ENCODE peak calls at places on chromosomes 11 and 22, in nine cellular contexts. C is stimulated activated CD4-positive, alpha-beta T cell treated with anti-CD3 and anti-CD28 coated beads, TNF-alpha, amount 100 ng/mL, for 1 hour; M is cardiac fibroblast; H is naive thymus-derived CD8-positive, alpha-beta T cell; X is chondrocyte; E is hippocampal formation; B is NCI-H748 treated with DMSO at 0.1 percent for 48 hours; K is Calu3; R is mucosa of descending colon. G is an unnamed sample.

GRCh38 chr11:125069796-125070195 is 6.7 kb downstream of the SLC37A2 start:
- DNase-seq in B (no peak), C (no peak), R (no peak), H (no peak), K (no peak), E (no peak), X (no peak), M (no peak), G (no peak)

GRCh38 chr11:63710476-63711217 is 29.3 kb downstream of the RTN3 start:
- DNase-seq in M (peak), B (no peak), R (no peak), X (no peak), H (no peak), E (no peak), C (no peak), K (no peak), G (no peak)

GRCh38 chr11:1299621-1300020 is 9.8 kb downstream of the TOLLIP start:
- DNase-seq in M (no peak), C (no peak), X (no peak), K (no peak), B (no peak), R (no peak), E (no peak), H (no peak), G (no peak)

GRCh38 chr11:120235024-120235628 is 4.8 kb upstream of the POU2F3 start:
- DNase-seq in B (peak), H (peak), K (peak), X (no peak), C (peak), E (no peak), M (peak), R (peak), G (peak)

GRCh38 chr22:46846154-46846831 is 83.8 kb downstream of the TBC1D22A start:
- DNase-seq in X (no peak), H (no peak), M (peak), E (no peak), K (no peak), C (no peak), B (no peak), R (no peak), G (no peak)

GRCh38 chr11:17637901-17638300 is 81.5 kb upstream of the MYOD1 start:
- DNase-seq in K (no peak), E (no peak), C (no peak), B (no peak), H (no peak), R (no peak), X (no peak), M (no peak), G (no peak)

GRCh38 chr11:116958246-116958645 is 120.8 kb upstream of the APOA1 start:
- DNase-seq in H (no peak), C (no peak), E (no peak), B (no peak), K (no peak), M (peak), X (no peak), R (no peak), G (no peak)

GRCh38 chr11:73866095-73866579 is 10.5 kb downstream of the COA4 start:
- DNase-seq in R (no peak), E (no peak), X (no peak), K (no peak), B (no peak), C (no peak), H (no peak), M (peak), G (no peak)

GRCh38 chr22:40247976-40248375 is 70.3 kb downstream of the TNRC6B start:
- DNase-seq in B (no peak), R (no peak), H (peak), E (no peak), C (no peak), X (no peak), M (no peak), K (no peak), G (no peak)

GRCh38 chr22:37633693-37634504 is 5.6 kb upstream of the SH3BP1 start:
- DNase-seq in M (peak), B (no peak), E (peak), K (no peak), H (peak), C (no peak), R (peak), X (no peak), G (no peak)

GRCh38 chr11:85180528-85180927 is 446.6 kb downstream of the DLG2 start:
- DNase-seq in C (no peak), K (no peak), M (no peak), H (no peak), E (no peak), X (no peak), B (no peak), R (no peak), G (no peak)

GRCh38 chr22:23066200-23067022 is 3.9 kb upstream of the GNAZ start:
- DNase-seq in X (peak), E (no peak), M (no peak), K (no peak), H (no peak), C (no peak), R (no peak), B (no peak), G (no peak)

GRCh38 chr22:20610243-20610686 is 102.9 kb downstream of the MED15 start:
- DNase-seq in K (no peak), B (no peak), C (no peak), M (no peak), H (no peak), R (no peak), E (no peak), X (peak), G (no peak)

GRCh38 chr11:32751381-32751780 is 43.1 kb downstream of the CCDC73 start:
- DNase-seq in C (no peak), M (no peak), H (no peak), B (no peak), E (no peak), K (no peak), X (peak), R (no peak), G (no peak)

GRCh38 chr22:22156716-22157499 is 87.7 kb upstream of the VPREB1 start:
- DNase-seq in K (peak), X (no peak), H (peak), B (peak), E (peak), C (no peak), M (peak), R (peak), G (peak)

GRCh38 chr11:105000167-105000566 is 22.8 kb downstream of the CASP5 start:
- DNase-seq in X (no peak), B (no peak), E (no peak), M (peak), R (no peak), H (no peak), C (no peak), K (peak), G (no peak)

GRCh38 chr11:45687836-45688235 is 22.4 kb upstream of the CHST1 start:
- DNase-seq in K (no peak), R (no peak), M (no peak), H (no peak), C (no peak), X (no peak), B (no peak), E (no peak), G (no peak)

GRCh38 chr11:6825333-6825744 is 20.1 kb upstream of the OR10A5 start:
- DNase-seq in R (no peak), B (peak), K (no peak), E (no peak), X (no peak), M (peak), C (no peak), H (no peak), G (no peak)

GRCh38 chr11:34002420-34002819 is 49.1 kb upstream of the CAPRIN1 start:
- DNase-seq in E (no peak), C (no peak), M (no peak), B (no peak), H (no peak), K (peak), R (peak), X (no peak), G (no peak)

GRCh38 chr11:123483058-123483457 is 53.0 kb downstream of the GRAMD1B start:
- DNase-seq in B (no peak), K (no peak), C (no peak), R (no peak), X (no peak), M (peak), E (no peak), H (no peak), G (no peak)

GRCh38 chr11:9613830-9614762 is 40.6 kb downstream of the WEE1 start:
- DNase-seq in H (peak), E (peak), R (peak), B (peak), X (peak), C (peak), K (peak), M (peak), G (no peak)

GRCh38 chr11:127864861-127865260 is 722.5 kb downstream of the ETS1 start:
- DNase-seq in C (no peak), M (no peak), B (no peak), H (no peak), E (no peak), K (no peak), X (no peak), R (no peak), G (no peak)

GRCh38 chr11:88414385-88414861 is 76.9 kb upstream of the CTSC start:
- DNase-seq in K (peak), E (peak), R (no peak), M (peak), B (no peak), X (no peak), H (peak), C (no peak), G (peak)

GRCh38 chr11:19614370-19614936 is 98.2 kb upstream of the NAV2 start:
- DNase-seq in H (no peak), E (no peak), B (no peak), K (no peak), X (no peak), M (no peak), C (no peak), R (no peak), G (no peak)

GRCh38 chr22:48333816-48334735 is 1493.6 kb downstream of the BRD1 start:
- DNase-seq in B (no peak), C (no peak), E (no peak), H (no peak), M (no peak), K (no peak), R (no peak), X (no peak), G (no peak)

G was measured in NCI-H446.